ENCODE peak calls at places on chromosomes 5 and 9, in seven cellular contexts. D is vagina, Z is body of pancreas, J is mammary epithelial cell, C is stomach, K is left ventricle myocardium inferior, U is GM23338. A is an unnamed sample. For H3K4me1, the result is how much of the 10 kb centered on the place peaks cover.

GRCh38 chr5:28809811-28810750 is 1771.7 kb upstream of the CDH9 start:
- DNase-seq in K (no peak), C (no peak), U (peak), J (no peak), D (no peak), Z (no peak), A (no peak)

GRCh38 chr5:96572864-96573512 is 89.2 kb upstream of the CAST start:
- DNase-seq in C (no peak), J (peak), D (no peak), U (no peak), Z (no peak), K (no peak), A (no peak)

GRCh38 chr5:142685418-142686209 is at the start of gene FGF1:
- DNase-seq in K (peak), C (no peak), Z (no peak), D (no peak), U (no peak), J (peak), A (no peak)

GRCh38 chr5:55932700-55933099 is 62.1 kb downstream of the IL6ST start:
- DNase-seq in C (no peak), U (no peak), D (no peak), K (no peak), Z (no peak), J (no peak), A (no peak)

GRCh38 chr5:55232194-55232984 is 1.0 kb downstream of the CCNO start:
- DNase-seq in C (peak), U (peak), K (peak), D (no peak), J (peak), Z (peak), A (no peak)

GRCh38 chr9:137487454-137488329 is 28.6 kb upstream of the NSMF start:
- DNase-seq in Z (peak), K (no peak), J (no peak), U (no peak), D (no peak), C (no peak), A (no peak)

GRCh38 chr5:178291969-178292825 is 59.6 kb upstream of the PHYKPL start:
- DNase-seq in C (no peak), D (no peak), U (no peak), K (no peak), Z (no peak), J (no peak), A (peak)

GRCh38 chr5:42858709-42859108 is 47.0 kb upstream of the SELENOP start:
- DNase-seq in Z (no peak), K (no peak), U (peak), J (no peak), D (no peak), C (no peak), A (no peak)

GRCh38 chr5:9589049-9589835 is 40.9 kb downstream of the TAS2R1 start:
- DNase-seq in D (no peak), C (no peak), K (no peak), Z (no peak), U (no peak), J (no peak), A (no peak)

GRCh38 chr9:126395439-126396212 is 69.0 kb downstream of the MVB12B start:
- DNase-seq in C (no peak), Z (no peak), K (no peak), J (peak), U (no peak), D (no peak), A (no peak)

GRCh38 chr5:34626036-34626435 is 30.1 kb upstream of the RAI14 start:
- DNase-seq in D (peak), K (no peak), J (peak), Z (no peak), U (no peak), C (no peak), A (no peak)

GRCh38 chr5:123511290-123511647 is 708 bp upstream of the CSNK1G3 start:
- DNase-seq in U (peak), C (no peak), Z (no peak), J (no peak), D (no peak), K (no peak), A (no peak)

GRCh38 chr9:75088646-75089368 is 493 bp downstream of the OSTF1 start:
- DNase-seq in U (peak), D (peak), K (peak), Z (peak), J (peak), C (peak), A (peak)

GRCh38 chr5:127525181-127525580 is 7.7 kb downstream of the PRRC1 start:
- DNase-seq in D (no peak), U (no peak), C (no peak), Z (no peak), K (no peak), J (no peak), A (no peak)

GRCh38 chr9:111525056-111525977 is at the start of gene ZNF483:
- DNase-seq in U (peak), J (peak), Z (peak), K (peak), D (no peak), C (peak), A (peak)

GRCh38 chr5:172097356-172097755 is 90.7 kb downstream of the STK10 start:
- DNase-seq in D (no peak), U (no peak), J (no peak), K (peak), Z (no peak), C (no peak), A (no peak)

GRCh38 chr5:172805736-172806255 is 28.3 kb upstream of the ERGIC1 start:
- DNase-seq in D (no peak), U (no peak), K (peak), C (no peak), J (no peak), Z (no peak), A (no peak)

GRCh38 chr9:93212409-93212808 is 28.5 kb downstream of the WNK2 start:
- DNase-seq in C (no peak), Z (no peak), J (no peak), D (no peak), U (no peak), K (no peak), A (no peak)

GRCh38 chr9:124863371-124863831 is 1.5 kb downstream of the ARPC5L start:
- DNase-seq in C (no peak), K (no peak), U (no peak), Z (no peak), J (peak), D (no peak), A (no peak)

GRCh38 chr5:145554399-145554798 is 280.7 kb downstream of the PRELID2 start:
- DNase-seq in K (no peak), J (peak), Z (no peak), D (no peak), C (no peak), U (no peak), A (no peak)

GRCh38 chr5:138440226-138441073 is 1.6 kb downstream of the REEP2 start:
- DNase-seq in K (no peak), J (no peak), C (no peak), D (no peak), Z (no peak), U (no peak), A (no peak)

GRCh38 chr9:137241490-137242328 is 622 bp downstream of the TUBB4B start:
- DNase-seq in K (peak), D (no peak), C (peak), Z (peak), J (peak), U (no peak), A (peak)

GRCh38 chr5:82058710-82059109 is 86.9 kb downstream of the ATG10 start:
- DNase-seq in Z (no peak), U (no peak), K (no peak), C (no peak), J (no peak), D (no peak), A (no peak)

GRCh38 chr9:113349434-113350337 is at the start of gene BSPRY:
- DNase-seq in D (no peak), U (peak), C (peak), Z (peak), J (no peak), K (no peak), A (no peak)

GRCh38 chr9:113350937-113351336 is 1.6 kb downstream of the BSPRY start:
- DNase-seq in U (no peak), Z (no peak), K (no peak), J (no peak), D (no peak), C (no peak), A (no peak)

GRCh38 chr9:113350338-113350672 is 964 bp downstream of the BSPRY start:
- DNase-seq in C (no peak), Z (no peak), J (no peak), U (no peak), D (no peak), K (no peak), A (no peak)

GRCh38 chr9:113347479-113347878 is 1.9 kb upstream of the BSPRY start:
- DNase-seq in Z (no peak), K (no peak), U (no peak), D (no peak), J (no peak), C (no peak), A (no peak)

DNA sequence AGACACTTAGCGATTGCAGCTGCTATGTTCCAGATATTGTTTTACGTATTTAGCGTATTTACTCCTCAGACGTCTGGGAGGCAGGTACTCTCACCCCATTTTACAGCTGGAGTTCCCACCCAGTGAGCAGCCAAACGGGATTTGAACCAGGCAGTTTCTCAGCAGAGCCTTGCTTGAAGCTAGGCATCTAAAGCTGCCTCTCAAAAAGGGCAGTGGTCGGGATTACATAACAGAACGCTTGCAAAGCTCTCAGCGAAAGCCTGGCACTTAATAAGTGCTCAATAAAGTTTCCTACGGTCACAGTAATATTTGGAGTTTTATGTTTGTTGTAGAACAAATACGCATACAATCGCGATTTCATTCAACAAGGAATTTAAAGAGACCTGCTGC is 302 bp upstream of the BSPRY start:
- DNase-seq in D (no peak), Z (no peak), K (no peak), C (no peak), U (peak), J (no peak), A (no peak)
- H3K4me3 ChIP-seq in D (peak), Z (no peak), K (peak), C (peak), U (peak), J (no peak), A (no peak)

DNA sequence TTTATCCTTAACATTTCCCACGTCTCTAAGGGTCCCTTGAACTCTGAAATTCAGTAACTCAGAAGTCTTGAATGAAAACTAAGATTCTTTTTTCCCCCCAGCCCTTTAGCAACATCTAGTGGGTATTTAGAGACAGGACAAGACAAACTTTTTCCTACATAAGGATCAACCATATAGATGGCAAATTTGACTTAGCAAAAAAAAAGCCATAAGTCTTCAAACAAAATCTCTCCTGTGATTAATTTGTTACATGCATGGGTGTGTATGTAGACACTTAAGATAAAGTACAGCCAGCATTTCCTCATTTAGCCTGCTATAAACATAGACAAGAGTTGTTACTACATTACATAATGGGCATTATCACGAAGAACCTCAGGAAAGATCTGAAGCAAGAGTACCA is 29.1 kb upstream of the ANKRD31 start:
- DNase-seq in C (no peak), K (no peak), J (peak), U (peak), Z (no peak), D (no peak), A (no peak)
- TF ChIP-seq CTCF in C (peak), K (peak), J (peak), U (peak), Z (peak), D (no peak), A (peak)

DNA sequence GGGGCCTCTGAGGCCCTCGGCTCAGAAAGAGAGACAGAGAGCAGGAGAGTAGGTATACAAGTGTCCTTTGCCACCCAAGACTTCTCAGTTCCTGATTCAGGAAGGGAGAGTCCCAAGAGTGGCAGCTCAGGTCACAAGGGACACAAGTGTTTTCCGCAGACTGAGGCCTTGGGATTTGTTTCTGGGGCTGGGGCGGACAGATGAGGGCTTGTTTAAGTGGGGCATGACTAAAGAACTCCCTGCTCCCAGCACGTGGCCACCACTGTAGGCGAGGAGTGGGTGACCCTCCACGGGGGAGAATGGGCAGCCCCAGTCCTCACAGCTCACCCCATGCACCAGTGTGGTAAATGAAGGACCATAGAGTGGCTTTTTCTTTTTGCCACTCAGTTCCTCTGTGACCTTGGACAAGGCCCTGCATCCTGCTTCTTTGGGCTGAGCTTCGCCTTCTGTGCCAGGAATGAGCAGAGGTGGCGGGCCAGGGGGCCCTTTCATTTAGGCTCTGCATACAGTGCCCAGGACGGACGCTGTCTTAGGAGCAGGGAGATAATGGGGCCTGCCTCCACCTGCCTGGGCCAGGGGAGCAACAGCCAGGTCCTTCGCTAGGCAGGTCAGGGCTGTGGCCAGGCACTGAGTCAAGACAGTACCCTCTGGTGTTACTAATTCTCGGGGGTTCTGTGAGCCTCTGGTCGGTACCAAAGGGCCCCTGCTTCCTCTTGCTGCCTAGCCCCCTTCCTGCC is 50.8 kb downstream of the AMBP start:
- DNase-seq in D (peak), K (no peak), Z (no peak), C (no peak), U (no peak), J (no peak), A (no peak)
- H3K4me1 ChIP-seq in D (under half), K (under half), Z (under half), C (under half), U (under half), J (under half), A (under half)

DNA sequence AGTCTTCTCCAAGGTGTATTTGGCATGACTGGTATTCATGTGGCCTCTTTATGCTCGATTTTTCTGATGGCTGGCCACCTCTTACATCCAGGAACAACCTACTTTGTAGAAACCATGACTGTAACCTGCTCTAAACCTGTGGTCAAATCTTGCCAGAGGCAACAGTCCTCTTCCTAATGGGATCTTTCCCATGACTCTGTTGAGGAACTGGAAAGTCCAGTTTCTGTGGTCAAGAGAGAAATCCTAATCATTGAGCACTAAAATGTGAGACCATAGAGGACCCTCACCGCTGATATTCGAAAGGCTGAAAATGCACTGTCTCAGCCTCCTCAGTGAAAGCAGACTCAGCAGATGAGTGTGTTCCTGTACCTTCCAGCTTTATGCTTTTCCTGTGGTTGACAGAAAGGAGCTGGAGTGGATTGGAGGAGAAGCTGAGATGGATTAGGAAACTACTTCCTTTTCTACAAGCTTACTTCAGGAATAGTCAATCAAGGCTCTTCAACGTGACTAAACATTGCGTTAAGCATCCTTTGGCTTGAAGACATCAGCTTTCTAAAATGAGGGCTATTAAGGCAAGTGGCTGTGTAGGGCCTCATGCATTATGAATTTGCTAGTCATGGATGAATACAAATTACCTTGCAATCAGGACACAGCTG is 69.7 kb upstream of the DAPK1 start:
- DNase-seq in K (no peak), D (no peak), Z (no peak), J (peak), C (no peak), U (no peak), A (no peak)
- H3K4me3 ChIP-seq in K (no peak), D (no peak), Z (no peak), J (no peak), C (no peak), U (no peak), A (no peak)

GRCh38 chr5:133996683-133997252 is 8.0 kb downstream of the VDAC1 start:
- DNase-seq in C (no peak), K (no peak), Z (no peak), J (no peak), D (no peak), U (peak), A (no peak)
- TF ChIP-seq CTCF in C (no peak), K (peak), Z (peak), J (peak), D (no peak), U (peak), A (peak)

GRCh38 chr9:35521708-35522107 is 31.8 kb downstream of the RUSC2 start:
- DNase-seq in K (no peak), Z (no peak), C (no peak), U (no peak), D (no peak), J (peak), A (no peak)

GRCh38 chr9:35522189-35522588 is 32.3 kb downstream of the RUSC2 start:
- DNase-seq in J (no peak), U (peak), Z (no peak), K (no peak), C (no peak), D (no peak), A (no peak)

GRCh38 chr9:35519697-35520403 is 29.9 kb downstream of the RUSC2 start:
- DNase-seq in Z (no peak), C (no peak), U (no peak), K (no peak), J (no peak), D (no peak), A (no peak)

GRCh38 chr9:35518981-35519679 is 29.2 kb downstream of the RUSC2 start:
- DNase-seq in D (no peak), K (no peak), C (no peak), Z (no peak), J (peak), U (peak), A (no peak)

GRCh38 chr9:35520404-35520790 is 30.5 kb downstream of the RUSC2 start:
- DNase-seq in C (no peak), U (no peak), K (no peak), Z (no peak), D (no peak), J (no peak), A (no peak)
- H3K4me1 ChIP-seq in C (half or more), U (under half), K (half or more), Z (half or more), D (half or more), J (half or more), A (half or more)